ENCODE peak calls at places on chromosome 1, in eight cellular contexts. A, E, S, O, D, F, H and U are unnamed samples.

GRCh38 chr1:167501513-167502191 is 16.7 kb downstream of the CD247 start:
- DNase-seq in A (no peak), E (no peak), S (no peak), O (no peak), D (no peak), F (no peak), H (no peak), U (no peak)

GRCh38 chr1:76256289-76257223 is 182.0 kb downstream of the ST6GALNAC3 start:
- DNase-seq in A (no peak), E (no peak), S (no peak), O (no peak), D (no peak), F (no peak), H (no peak), U (no peak)

GRCh38 chr1:166875302-166875733 is 746 bp downstream of the TADA1 start:
- DNase-seq in A (no peak), E (no peak), S (no peak), O (no peak), D (no peak), F (no peak), H (no peak), U (no peak)

GRCh38 chr1:152003846-152004442 is 10.3 kb upstream of the S100A10 start:
- DNase-seq in A (no peak), E (no peak), S (no peak), O (no peak), D (no peak), F (peak; percentile 73), H (no peak), U (no peak)

GRCh38 chr1:71593523-71593922 is 512.7 kb upstream of the ZRANB2 start:
- DNase-seq in A (no peak), E (no peak), S (no peak), O (no peak), D (no peak), F (peak; percentile 31), H (no peak), U (no peak)

GRCh38 chr1:62356257-62356835 is 37.1 kb upstream of the KANK4 start:
- DNase-seq in A (no peak), E (peak; percentile 80), S (no peak), O (no peak), D (no peak), F (peak; percentile 45), H (no peak), U (no peak)

GRCh38 chr1:214854126-214854875 is 228.2 kb upstream of the KCNK2 start:
- DNase-seq in A (no peak), E (no peak), S (no peak), O (no peak), D (no peak), F (no peak), H (no peak), U (no peak)

GRCh38 chr1:108540977-108541376 is 18.9 kb upstream of the EEIG2 start:
- DNase-seq in A (no peak), E (no peak), S (no peak), O (no peak), D (no peak), F (no peak), H (no peak), U (no peak)

GRCh38 chr1:199172286-199173124 is 533.7 kb downstream of the PTPRC start:
- DNase-seq in A (no peak), E (no peak), S (no peak), O (no peak), D (no peak), F (no peak), H (no peak), U (no peak)

GRCh38 chr1:64962447-64962846 is 3.9 kb downstream of the JAK1 start:
- DNase-seq in A (no peak), E (no peak), S (no peak), O (no peak), D (no peak), F (no peak), H (no peak), U (no peak)

GRCh38 chr1:84774674-84775548 is 84.7 kb upstream of the SSX2IP start:
- DNase-seq in A (no peak), E (no peak), S (no peak), O (no peak), D (no peak), F (peak; percentile 78), H (no peak), U (no peak)

GRCh38 chr1:188367669-188368068 is 1538.9 kb downstream of the PLA2G4A start:
- DNase-seq in A (no peak), E (no peak), S (no peak), O (no peak), D (no peak), F (no peak), H (no peak), U (no peak)

GRCh38 chr1:154352245-154352580 is 26.9 kb downstream of the ATP8B2 start:
- DNase-seq in A (no peak), E (no peak), S (no peak), O (no peak), D (no peak), F (no peak), H (no peak), U (no peak)

GRCh38 chr1:215076312-215076711 is 6.2 kb upstream of the KCNK2 start:
- DNase-seq in A (no peak), E (no peak), S (peak; percentile 14), O (no peak), D (no peak), F (peak; percentile 84), H (no peak), U (no peak)

GRCh38 chr1:37865348-37866119 is 6.1 kb upstream of the MTF1 start:
- DNase-seq in A (no peak), E (no peak), S (no peak), O (no peak), D (no peak), F (no peak), H (peak; percentile 18), U (no peak)

GRCh38 chr1:101128211-101128727 is 102.7 kb upstream of the DPH5 start:
- DNase-seq in A (no peak), E (no peak), S (no peak), O (no peak), D (no peak), F (peak; percentile 33), H (no peak), U (no peak)

GRCh38 chr1:241356519-241357365 is at the start of gene RGS7:
- DNase-seq in A (peak; percentile 78), E (peak; percentile 16), S (peak; percentile 87), O (peak; percentile 25), D (peak; percentile 61), F (peak; percentile 73), H (peak; percentile 2), U (peak; percentile 5)

GRCh38 chr1:161966076-161966475 is 57.6 kb downstream of the OLFML2B start:
- DNase-seq in A (no peak), E (no peak), S (no peak), O (no peak), D (no peak), F (no peak), H (no peak), U (no peak)